ENCODE peak calls at places on chromosomes 6 and 20, in four cellular contexts. F is kidney; R is naive thymus-derived CD4-positive, alpha-beta T cell; N is spleen. M is an unnamed sample. For H3K4me1, the result is how much of the 10 kb centered on the place peaks cover.

GRCh38 chr6:163354779-163355431 is 59.6 kb upstream of the QKI start:
- DNase-seq in F (no peak), R (no peak), N (no peak), M (no peak)

GRCh38 chr20:41406307-41406706 is 39.7 kb upstream of the EMILIN3 start:
- DNase-seq in F (no peak), R (no peak), N (no peak), M (no peak)

GRCh38 chr6:100116409-100117194 is 122.6 kb upstream of the MCHR2 start:
- DNase-seq in F (no peak), R (no peak), N (no peak), M (no peak)

GRCh38 chr6:142846459-142846831 is 98.5 kb downstream of the HIVEP2 start:
- DNase-seq in F (no peak), R (no peak), N (no peak), M (no peak)

GRCh38 chr20:24836900-24837299 is 112.2 kb upstream of the CST7 start:
- DNase-seq in F (no peak), R (no peak), N (no peak), M (no peak)

GRCh38 chr6:130993292-130993765 is 69.7 kb downstream of the EPB41L2 start:
- DNase-seq in F (no peak), R (no peak), N (no peak), M (no peak)

GRCh38 chr6:53042112-53042511 is 23.1 kb upstream of the FBXO9 start:
- DNase-seq in F (no peak), R (no peak), N (no peak), M (no peak)

GRCh38 chr6:14333556-14334305 is 216.2 kb downstream of the CD83 start:
- DNase-seq in F (no peak), R (no peak), N (no peak), M (no peak)

GRCh38 chr20:431012-431904 is 23.2 kb downstream of the RBCK1 start:
- DNase-seq in F (no peak), R (no peak), N (no peak), M (peak)

GRCh38 chr20:22794200-22794599 is 209.8 kb upstream of the FOXA2 start:
- DNase-seq in F (no peak), R (no peak), N (no peak), M (no peak)

GRCh38 chr20:1169224-1169623 is 15.6 kb downstream of the TMEM74B start:
- DNase-seq in F (no peak), R (no peak), N (no peak), M (no peak)

GRCh38 chr6:75643173-75643572 is 41.5 kb downstream of the SENP6 start:
- DNase-seq in F (no peak), R (no peak), N (no peak), M (no peak)

GRCh38 chr20:24111858-24112257 is 123.3 kb upstream of the GGTLC1 start:
- DNase-seq in F (no peak), R (no peak), N (no peak), M (no peak)

GRCh38 chr6:90538651-90539050 is 48.2 kb downstream of the MAP3K7 start:
- DNase-seq in F (no peak), R (no peak), N (no peak), M (no peak)

GRCh38 chr20:23125159-23125558 is 39.0 kb upstream of the CD93 start:
- DNase-seq in F (no peak), R (no peak), N (no peak), M (peak)

GRCh38 chr6:2563635-2564034 is 187.1 kb downstream of the MYLK4 start:
- DNase-seq in F (no peak), R (no peak), N (no peak), M (no peak)

GRCh38 chr6:89986650-89987074 is 92.4 kb downstream of the GJA10 start:
- DNase-seq in F (no peak), R (no peak), N (no peak), M (no peak)

GRCh38 chr20:31537116-31537858 is 23.0 kb downstream of the HM13 start:
- DNase-seq in F (no peak), R (no peak), N (no peak), M (no peak)

GRCh38 chr20:31535298-31535697 is 21.1 kb downstream of the HM13 start:
- DNase-seq in F (no peak), R (no peak), N (no peak), M (no peak)

GRCh38 chr20:31538327-31538726 is 24.1 kb downstream of the HM13 start:
- DNase-seq in F (no peak), R (no peak), N (no peak), M (no peak)

GRCh38 chr20:31536575-31536974 is 22.3 kb downstream of the HM13 start:
- DNase-seq in F (no peak), R (no peak), N (no peak), M (no peak)

DNA sequence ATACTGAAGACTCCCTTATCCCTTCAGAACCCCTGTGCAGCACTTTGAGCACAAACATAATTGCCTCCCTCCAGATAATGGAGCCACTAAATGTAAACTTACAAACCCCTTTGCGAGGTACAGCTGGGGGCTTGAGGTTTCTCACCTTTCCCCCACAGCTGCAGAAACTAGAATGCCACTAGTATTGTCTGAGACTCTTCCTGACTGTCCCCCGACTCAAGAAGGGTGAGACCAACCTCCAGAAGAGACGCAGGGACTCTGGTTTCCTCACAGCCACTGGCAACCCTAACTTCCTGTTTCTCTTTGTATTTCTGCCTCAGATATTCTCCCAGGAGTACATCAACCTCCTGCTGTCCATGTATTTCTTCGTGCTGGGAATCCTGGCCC is 23.6 kb downstream of the HM13 start:
- DNase-seq in F (no peak), R (no peak), N (no peak), M (no peak)
- H3K27ac ChIP-seq in F (no peak), R (no peak), N (peak), M (no peak)

GRCh38 chr6:39344821-39345280 is 22.3 kb upstream of the KCNK16 start:
- DNase-seq in F (peak), R (no peak), N (peak), M (no peak)
- H3K4me1 ChIP-seq in F (under half), R (under half), N (under half), M (under half)

GRCh38 chr20:18224968-18225568 is 63.3 kb upstream of the ZNF133 start:
- DNase-seq in F (peak), R (no peak), N (no peak), M (no peak)

GRCh38 chr20:18223399-18223798 is 64.9 kb upstream of the ZNF133 start:
- DNase-seq in F (no peak), R (no peak), N (no peak), M (no peak)

GRCh38 chr20:18225652-18226051 is 62.7 kb upstream of the ZNF133 start:
- DNase-seq in F (no peak), R (no peak), N (no peak), M (no peak)
- H3K27ac ChIP-seq in F (no peak), R (no peak), N (no peak), M (peak)

GRCh38 chr20:45032781-45033180 is 66.5 kb downstream of the STK4 start:
- DNase-seq in F (no peak), R (no peak), N (no peak), M (no peak)

GRCh38 chr20:45036044-45036755 is 64.7 kb downstream of the KCNS1 start:
- DNase-seq in F (no peak), R (no peak), N (no peak), M (peak)

GRCh38 chr20:45032276-45032675 is 66.0 kb downstream of the STK4 start:
- DNase-seq in F (no peak), R (no peak), N (no peak), M (no peak)

GRCh38 chr20:45037050-45037449 is 63.9 kb downstream of the KCNS1 start:
- DNase-seq in F (no peak), R (no peak), N (no peak), M (no peak)

GRCh38 chr20:45034436-45034835 is 66.5 kb downstream of the KCNS1 start:
- DNase-seq in F (no peak), R (no peak), N (no peak), M (no peak)
- H3K4me1 ChIP-seq in F (under half), R (half or more), N (under half), M (half or more)

DNA sequence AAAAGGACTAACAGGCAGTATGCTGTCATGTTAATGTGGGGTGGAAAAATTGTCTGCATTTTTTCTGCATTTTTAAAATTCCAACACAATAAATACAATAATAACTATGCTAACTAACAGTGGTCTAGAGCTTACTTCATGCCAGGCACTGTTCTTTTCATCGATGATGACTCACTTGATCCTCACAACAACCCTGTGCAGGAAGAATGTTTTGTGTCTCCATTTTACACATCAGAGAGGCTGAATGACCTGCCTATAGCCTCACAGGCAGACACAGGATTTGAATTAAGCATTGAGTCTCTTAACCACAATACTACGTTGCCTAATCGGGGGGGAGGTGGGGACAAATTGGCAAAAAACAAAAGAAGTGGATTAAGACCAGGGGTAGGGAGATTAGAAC is 26.9 kb upstream of the FANCE start:
- DNase-seq in F (no peak), R (no peak), N (no peak), M (no peak)
- H3K27ac ChIP-seq in F (no peak), R (no peak), N (no peak), M (peak)

GRCh38 chr6:74577619-74578018 is 628.2 kb downstream of the COL12A1 start:
- DNase-seq in F (no peak), R (no peak), N (no peak), M (no peak)

GRCh38 chr6:74570044-74570443 is 635.8 kb downstream of the COL12A1 start:
- DNase-seq in F (no peak), R (no peak), N (no peak), M (no peak)

GRCh38 chr6:74578339-74578738 is 627.5 kb downstream of the COL12A1 start:
- DNase-seq in F (no peak), R (no peak), N (no peak), M (no peak)

GRCh38 chr6:74573613-74574012 is 632.2 kb downstream of the COL12A1 start:
- DNase-seq in F (no peak), R (no peak), N (no peak), M (no peak)

GRCh38 chr6:74574794-74575193 is 631.1 kb downstream of the COL12A1 start:
- DNase-seq in F (no peak), R (no peak), N (no peak), M (no peak)
- H3K4me1 ChIP-seq in F (under half), R (under half), N (under half), M (under half)

DNA sequence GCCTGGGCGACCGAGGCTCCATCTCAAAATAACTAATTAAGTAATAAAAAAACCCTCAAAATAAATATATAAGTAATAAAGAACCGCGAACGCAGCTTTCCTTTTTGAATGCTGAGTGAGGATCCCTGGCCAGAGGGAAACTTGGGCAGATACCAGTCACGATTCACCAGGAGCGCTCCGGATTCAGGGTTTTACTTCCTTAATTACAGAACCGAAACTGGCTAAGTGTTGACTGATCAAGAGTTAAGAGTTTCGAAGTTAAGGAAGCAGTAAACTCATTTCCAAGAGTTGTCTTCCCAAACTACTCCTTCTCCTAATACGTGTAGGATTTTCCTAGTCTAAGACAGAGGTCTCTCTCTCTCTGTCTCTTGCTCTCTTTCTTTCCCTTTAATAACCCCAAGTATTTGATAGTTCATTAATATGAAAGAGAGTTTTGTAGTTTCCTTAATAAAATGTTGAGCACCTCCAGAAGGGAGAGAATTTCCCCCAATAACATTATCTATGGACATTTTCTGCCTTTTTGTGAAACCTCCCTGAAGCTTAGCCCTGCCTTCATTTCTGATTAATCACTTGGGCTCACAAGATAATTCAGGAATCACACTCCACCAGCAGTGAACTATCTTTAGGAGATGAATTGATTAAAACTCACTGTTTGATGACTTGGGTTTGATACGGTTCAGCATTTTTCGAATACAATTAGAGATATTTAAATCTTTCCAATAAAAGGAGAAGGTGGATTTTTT is 61.5 kb upstream of the ZNF217 start:
- DNase-seq in F (no peak), R (no peak), N (no peak), M (no peak)
- H3K27ac ChIP-seq in F (peak), R (peak), N (peak), M (no peak)

DNA sequence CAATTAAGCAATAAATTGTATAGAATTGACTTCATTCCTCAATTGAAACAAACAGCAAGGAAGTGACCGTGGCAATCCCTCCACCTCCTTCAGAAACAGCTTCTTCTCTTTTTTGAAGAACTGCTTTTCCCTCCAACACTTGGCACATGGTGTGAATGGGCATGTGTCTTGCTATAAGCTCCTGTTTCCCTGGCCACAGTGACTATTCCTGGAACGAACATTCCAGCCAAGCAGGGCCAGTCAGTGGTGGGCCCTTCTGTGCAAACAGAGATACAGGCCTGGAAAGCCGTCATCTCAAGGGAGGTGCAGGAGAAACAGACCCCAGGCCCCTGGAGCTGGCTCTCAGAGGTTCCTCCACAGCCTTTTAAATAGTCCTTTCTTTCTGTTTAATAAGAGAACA is 6.9 kb downstream of the TXNDC5 start:
- DNase-seq in F (no peak), R (no peak), N (no peak), M (no peak)
- H3K4me1 ChIP-seq in F (under half), R (under half), N (under half), M (under half)